ENCODE peak calls at places on chromosome 12, in seven cellular contexts. One of them, this sample, is unnamed.

GRCh38 chr12:32270818-32271710 is 128.3 kb upstream of the FGD4 start:
- DNase-seq in pancreas: no peak
- DNase-seq in mesothelial cell of epicardium: no peak
- DNase-seq in NCI-H2081 treated with DMSO at 0.1 percent for 48 hours: no peak
- DNase-seq in lower leg skin: no peak
- DNase-seq in activated T-helper 1 cell treated with Interleukin-2 at 50 U/mL for 16 hours: no peak
- DNase-seq in effector memory CD8-positive, alpha-beta T cell: no peak
- DNase-seq in this sample: no peak

GRCh38 chr12:81078469-81079196 is 754 bp downstream of the ACSS3 start:
- DNase-seq in effector memory CD8-positive, alpha-beta T cell: no peak
- DNase-seq in activated T-helper 1 cell treated with Interleukin-2 at 50 U/mL for 16 hours: no peak
- DNase-seq in mesothelial cell of epicardium: no peak
- DNase-seq in lower leg skin: no peak
- DNase-seq in pancreas: no peak
- DNase-seq in NCI-H2081 treated with DMSO at 0.1 percent for 48 hours: peak
- DNase-seq in this sample: no peak

GRCh38 chr12:2739832-2740641 is 54.7 kb upstream of the FKBP4 start:
- DNase-seq in effector memory CD8-positive, alpha-beta T cell: no peak
- DNase-seq in lower leg skin: no peak
- DNase-seq in NCI-H2081 treated with DMSO at 0.1 percent for 48 hours: no peak
- DNase-seq in pancreas: no peak
- DNase-seq in mesothelial cell of epicardium: no peak
- DNase-seq in activated T-helper 1 cell treated with Interleukin-2 at 50 U/mL for 16 hours: no peak
- DNase-seq in this sample: peak

GRCh38 chr12:14678547-14678946 is 17.9 kb downstream of the GUCY2C start:
- DNase-seq in lower leg skin: no peak
- DNase-seq in activated T-helper 1 cell treated with Interleukin-2 at 50 U/mL for 16 hours: no peak
- DNase-seq in pancreas: no peak
- DNase-seq in NCI-H2081 treated with DMSO at 0.1 percent for 48 hours: no peak
- DNase-seq in mesothelial cell of epicardium: no peak
- DNase-seq in effector memory CD8-positive, alpha-beta T cell: no peak
- DNase-seq in this sample: no peak

GRCh38 chr12:77925536-77926108 is 94.9 kb downstream of the NAV3 start:
- DNase-seq in lower leg skin: peak
- DNase-seq in effector memory CD8-positive, alpha-beta T cell: no peak
- DNase-seq in activated T-helper 1 cell treated with Interleukin-2 at 50 U/mL for 16 hours: no peak
- DNase-seq in NCI-H2081 treated with DMSO at 0.1 percent for 48 hours: peak
- DNase-seq in pancreas: peak
- DNase-seq in mesothelial cell of epicardium: peak
- DNase-seq in this sample: peak

GRCh38 chr12:43653289-43653915 is 101.4 kb upstream of the ADAMTS20 start:
- DNase-seq in mesothelial cell of epicardium: no peak
- DNase-seq in activated T-helper 1 cell treated with Interleukin-2 at 50 U/mL for 16 hours: no peak
- DNase-seq in pancreas: no peak
- DNase-seq in NCI-H2081 treated with DMSO at 0.1 percent for 48 hours: no peak
- DNase-seq in effector memory CD8-positive, alpha-beta T cell: no peak
- DNase-seq in lower leg skin: no peak
- DNase-seq in this sample: no peak

GRCh38 chr12:22858849-22859569 is 234.0 kb downstream of the ETNK1 start:
- DNase-seq in pancreas: no peak
- DNase-seq in effector memory CD8-positive, alpha-beta T cell: no peak
- DNase-seq in NCI-H2081 treated with DMSO at 0.1 percent for 48 hours: no peak
- DNase-seq in mesothelial cell of epicardium: no peak
- DNase-seq in activated T-helper 1 cell treated with Interleukin-2 at 50 U/mL for 16 hours: no peak
- DNase-seq in lower leg skin: no peak
- DNase-seq in this sample: no peak

GRCh38 chr12:121400332-121401139 is 618 bp downstream of the RNF34 start:
- DNase-seq in pancreas: peak
- DNase-seq in effector memory CD8-positive, alpha-beta T cell: peak
- DNase-seq in lower leg skin: peak
- DNase-seq in activated T-helper 1 cell treated with Interleukin-2 at 50 U/mL for 16 hours: peak
- DNase-seq in NCI-H2081 treated with DMSO at 0.1 percent for 48 hours: no peak
- DNase-seq in mesothelial cell of epicardium: peak
- DNase-seq in this sample: peak

GRCh38 chr12:47776471-47777143 is 3.6 kb downstream of the SLC48A1 start:
- DNase-seq in lower leg skin: no peak
- DNase-seq in activated T-helper 1 cell treated with Interleukin-2 at 50 U/mL for 16 hours: no peak
- DNase-seq in mesothelial cell of epicardium: no peak
- DNase-seq in effector memory CD8-positive, alpha-beta T cell: no peak
- DNase-seq in NCI-H2081 treated with DMSO at 0.1 percent for 48 hours: no peak
- DNase-seq in pancreas: no peak
- DNase-seq in this sample: no peak

GRCh38 chr12:58306266-58306995 is 365.1 kb downstream of the ATP23 start:
- DNase-seq in effector memory CD8-positive, alpha-beta T cell: no peak
- DNase-seq in lower leg skin: no peak
- DNase-seq in mesothelial cell of epicardium: no peak
- DNase-seq in NCI-H2081 treated with DMSO at 0.1 percent for 48 hours: no peak
- DNase-seq in activated T-helper 1 cell treated with Interleukin-2 at 50 U/mL for 16 hours: no peak
- DNase-seq in pancreas: no peak
- DNase-seq in this sample: no peak

GRCh38 chr12:67096533-67097318 is 172.4 kb upstream of the CAND1 start:
- DNase-seq in mesothelial cell of epicardium: no peak
- DNase-seq in activated T-helper 1 cell treated with Interleukin-2 at 50 U/mL for 16 hours: no peak
- DNase-seq in NCI-H2081 treated with DMSO at 0.1 percent for 48 hours: no peak
- DNase-seq in pancreas: no peak
- DNase-seq in effector memory CD8-positive, alpha-beta T cell: no peak
- DNase-seq in lower leg skin: no peak
- DNase-seq in this sample: no peak

GRCh38 chr12:57118711-57119271 is 7.6 kb upstream of the STAT6 start:
- DNase-seq in effector memory CD8-positive, alpha-beta T cell: no peak
- DNase-seq in pancreas: no peak
- DNase-seq in mesothelial cell of epicardium: no peak
- DNase-seq in lower leg skin: no peak
- DNase-seq in NCI-H2081 treated with DMSO at 0.1 percent for 48 hours: no peak
- DNase-seq in activated T-helper 1 cell treated with Interleukin-2 at 50 U/mL for 16 hours: no peak
- DNase-seq in this sample: no peak

GRCh38 chr12:3303410-3304136 is 187.4 kb upstream of the PRMT8 start:
- DNase-seq in NCI-H2081 treated with DMSO at 0.1 percent for 48 hours: peak
- DNase-seq in lower leg skin: no peak
- DNase-seq in mesothelial cell of epicardium: no peak
- DNase-seq in activated T-helper 1 cell treated with Interleukin-2 at 50 U/mL for 16 hours: no peak
- DNase-seq in pancreas: peak
- DNase-seq in effector memory CD8-positive, alpha-beta T cell: no peak
- DNase-seq in this sample: peak

GRCh38 chr12:37541356-37541755 is 775.2 kb upstream of the ALG10B start:
- DNase-seq in lower leg skin: no peak
- DNase-seq in pancreas: no peak
- DNase-seq in mesothelial cell of epicardium: no peak
- DNase-seq in effector memory CD8-positive, alpha-beta T cell: no peak
- DNase-seq in activated T-helper 1 cell treated with Interleukin-2 at 50 U/mL for 16 hours: no peak
- DNase-seq in NCI-H2081 treated with DMSO at 0.1 percent for 48 hours: no peak
- DNase-seq in this sample: no peak

GRCh38 chr12:39646963-39647362 is 27.4 kb upstream of the ABCD2 start:
- DNase-seq in pancreas: no peak
- DNase-seq in mesothelial cell of epicardium: no peak
- DNase-seq in effector memory CD8-positive, alpha-beta T cell: no peak
- DNase-seq in NCI-H2081 treated with DMSO at 0.1 percent for 48 hours: no peak
- DNase-seq in activated T-helper 1 cell treated with Interleukin-2 at 50 U/mL for 16 hours: no peak
- DNase-seq in lower leg skin: no peak
- DNase-seq in this sample: no peak

GRCh38 chr12:104877107-104877705 is 80.9 kb downstream of the SLC41A2 start:
- DNase-seq in pancreas: no peak
- DNase-seq in lower leg skin: no peak
- DNase-seq in activated T-helper 1 cell treated with Interleukin-2 at 50 U/mL for 16 hours: peak
- DNase-seq in mesothelial cell of epicardium: peak
- DNase-seq in effector memory CD8-positive, alpha-beta T cell: peak
- DNase-seq in NCI-H2081 treated with DMSO at 0.1 percent for 48 hours: no peak
- DNase-seq in this sample: no peak

GRCh38 chr12:52042706-52043385 is 8.4 kb upstream of the NR4A1 start:
- DNase-seq in NCI-H2081 treated with DMSO at 0.1 percent for 48 hours: peak
- DNase-seq in activated T-helper 1 cell treated with Interleukin-2 at 50 U/mL for 16 hours: no peak
- DNase-seq in effector memory CD8-positive, alpha-beta T cell: no peak
- DNase-seq in mesothelial cell of epicardium: no peak
- DNase-seq in lower leg skin: peak
- DNase-seq in pancreas: peak
- DNase-seq in this sample: no peak

GRCh38 chr12:1911598-1912575 is 6.6 kb downstream of the CACNA2D4 start:
- DNase-seq in activated T-helper 1 cell treated with Interleukin-2 at 50 U/mL for 16 hours: no peak
- DNase-seq in effector memory CD8-positive, alpha-beta T cell: no peak
- DNase-seq in mesothelial cell of epicardium: no peak
- DNase-seq in pancreas: no peak
- DNase-seq in NCI-H2081 treated with DMSO at 0.1 percent for 48 hours: peak
- DNase-seq in lower leg skin: peak
- DNase-seq in this sample: peak

GRCh38 chr12:66052988-66053615 is 77.4 kb downstream of the LLPH start:
- DNase-seq in pancreas: no peak
- DNase-seq in activated T-helper 1 cell treated with Interleukin-2 at 50 U/mL for 16 hours: no peak
- DNase-seq in mesothelial cell of epicardium: no peak
- DNase-seq in lower leg skin: no peak
- DNase-seq in NCI-H2081 treated with DMSO at 0.1 percent for 48 hours: no peak
- DNase-seq in effector memory CD8-positive, alpha-beta T cell: no peak
- DNase-seq in this sample: no peak

GRCh38 chr12:101698782-101699347 is 1.4 kb downstream of the CHPT1 start:
- DNase-seq in NCI-H2081 treated with DMSO at 0.1 percent for 48 hours: no peak
- DNase-seq in mesothelial cell of epicardium: no peak
- DNase-seq in effector memory CD8-positive, alpha-beta T cell: no peak
- DNase-seq in lower leg skin: no peak
- DNase-seq in activated T-helper 1 cell treated with Interleukin-2 at 50 U/mL for 16 hours: no peak
- DNase-seq in pancreas: no peak
- DNase-seq in this sample: no peak

GRCh38 chr12:54413284-54414190 is 5.5 kb downstream of the ITGA5 start:
- DNase-seq in pancreas: peak
- DNase-seq in lower leg skin: no peak
- DNase-seq in mesothelial cell of epicardium: no peak
- DNase-seq in NCI-H2081 treated with DMSO at 0.1 percent for 48 hours: no peak
- DNase-seq in activated T-helper 1 cell treated with Interleukin-2 at 50 U/mL for 16 hours: peak
- DNase-seq in effector memory CD8-positive, alpha-beta T cell: peak
- DNase-seq in this sample: no peak

GRCh38 chr12:123267991-123268843 is 3.4 kb downstream of the CDK2AP1 start:
- DNase-seq in NCI-H2081 treated with DMSO at 0.1 percent for 48 hours: peak
- DNase-seq in activated T-helper 1 cell treated with Interleukin-2 at 50 U/mL for 16 hours: no peak
- DNase-seq in lower leg skin: no peak
- DNase-seq in effector memory CD8-positive, alpha-beta T cell: no peak
- DNase-seq in pancreas: no peak
- DNase-seq in mesothelial cell of epicardium: no peak
- DNase-seq in this sample: no peak

GRCh38 chr12:6635375-6635855 is 344 bp downstream of the LPAR5 start:
- DNase-seq in mesothelial cell of epicardium: no peak
- DNase-seq in pancreas: no peak
- DNase-seq in activated T-helper 1 cell treated with Interleukin-2 at 50 U/mL for 16 hours: peak
- DNase-seq in lower leg skin: no peak
- DNase-seq in effector memory CD8-positive, alpha-beta T cell: no peak
- DNase-seq in NCI-H2081 treated with DMSO at 0.1 percent for 48 hours: no peak
- DNase-seq in this sample: no peak

GRCh38 chr12:232731-233614 is 19.0 kb upstream of the SLC6A12 start:
- DNase-seq in effector memory CD8-positive, alpha-beta T cell: no peak
- DNase-seq in pancreas: no peak
- DNase-seq in mesothelial cell of epicardium: no peak
- DNase-seq in NCI-H2081 treated with DMSO at 0.1 percent for 48 hours: no peak
- DNase-seq in activated T-helper 1 cell treated with Interleukin-2 at 50 U/mL for 16 hours: no peak
- DNase-seq in lower leg skin: peak
- DNase-seq in this sample: peak

GRCh38 chr12:42846782-42847181 is 257.2 kb upstream of the PRICKLE1 start:
- DNase-seq in activated T-helper 1 cell treated with Interleukin-2 at 50 U/mL for 16 hours: no peak
- DNase-seq in lower leg skin: no peak
- DNase-seq in pancreas: no peak
- DNase-seq in mesothelial cell of epicardium: no peak
- DNase-seq in effector memory CD8-positive, alpha-beta T cell: no peak
- DNase-seq in NCI-H2081 treated with DMSO at 0.1 percent for 48 hours: no peak
- DNase-seq in this sample: peak

GRCh38 chr12:22255097-22255496 is 79.4 kb downstream of the ST8SIA1 start:
- DNase-seq in mesothelial cell of epicardium: no peak
- DNase-seq in pancreas: no peak
- DNase-seq in lower leg skin: no peak
- DNase-seq in activated T-helper 1 cell treated with Interleukin-2 at 50 U/mL for 16 hours: no peak
- DNase-seq in NCI-H2081 treated with DMSO at 0.1 percent for 48 hours: no peak
- DNase-seq in effector memory CD8-positive, alpha-beta T cell: no peak
- DNase-seq in this sample: peak

GRCh38 chr12:24113701-24114100 is 164.2 kb upstream of the SOX5 start:
- DNase-seq in activated T-helper 1 cell treated with Interleukin-2 at 50 U/mL for 16 hours: no peak
- DNase-seq in pancreas: no peak
- DNase-seq in NCI-H2081 treated with DMSO at 0.1 percent for 48 hours: no peak
- DNase-seq in lower leg skin: no peak
- DNase-seq in mesothelial cell of epicardium: no peak
- DNase-seq in effector memory CD8-positive, alpha-beta T cell: no peak
- DNase-seq in this sample: no peak

GRCh38 chr12:122096591-122097149 is 18.1 kb downstream of the MLXIP start:
- DNase-seq in pancreas: no peak
- DNase-seq in effector memory CD8-positive, alpha-beta T cell: no peak
- DNase-seq in NCI-H2081 treated with DMSO at 0.1 percent for 48 hours: no peak
- DNase-seq in activated T-helper 1 cell treated with Interleukin-2 at 50 U/mL for 16 hours: no peak
- DNase-seq in mesothelial cell of epicardium: no peak
- DNase-seq in lower leg skin: no peak
- DNase-seq in this sample: no peak

GRCh38 chr12:8948711-8949524 is 527 bp downstream of the M6PR start:
- DNase-seq in NCI-H2081 treated with DMSO at 0.1 percent for 48 hours: no peak
- DNase-seq in activated T-helper 1 cell treated with Interleukin-2 at 50 U/mL for 16 hours: no peak
- DNase-seq in pancreas: no peak
- DNase-seq in effector memory CD8-positive, alpha-beta T cell: no peak
- DNase-seq in mesothelial cell of epicardium: peak
- DNase-seq in lower leg skin: no peak
- DNase-seq in this sample: peak

GRCh38 chr12:78275886-78276285 is 445.2 kb downstream of the NAV3 start:
- DNase-seq in activated T-helper 1 cell treated with Interleukin-2 at 50 U/mL for 16 hours: no peak
- DNase-seq in lower leg skin: no peak
- DNase-seq in mesothelial cell of epicardium: no peak
- DNase-seq in pancreas: no peak
- DNase-seq in NCI-H2081 treated with DMSO at 0.1 percent for 48 hours: no peak
- DNase-seq in effector memory CD8-positive, alpha-beta T cell: no peak
- DNase-seq in this sample: no peak

GRCh38 chr12:132164426-132164825 is 20.2 kb downstream of the NOC4L start:
- DNase-seq in effector memory CD8-positive, alpha-beta T cell: no peak
- DNase-seq in activated T-helper 1 cell treated with Interleukin-2 at 50 U/mL for 16 hours: no peak
- DNase-seq in mesothelial cell of epicardium: no peak
- DNase-seq in pancreas: no peak
- DNase-seq in NCI-H2081 treated with DMSO at 0.1 percent for 48 hours: no peak
- DNase-seq in lower leg skin: no peak
- DNase-seq in this sample: no peak

This sample was measured in H9.